ENCODE peak calls at places on chromosome 6, in ten cellular contexts. W is astrocyte, L is lower leg skin, T is ascending aorta, H is uterus, I is NT2/D1, B is SJSA1, S is heart left ventricle, Y is lower lobe of right lung, J is astrocyte of the spinal cord. M is an unnamed sample.

GRCh38 chr6:96014846-96015245 is 928 bp upstream of the FUT9 start:
- DNase-seq in W (no peak), I (no peak), S (no peak), H (no peak), Y (no peak), L (no peak), T (no peak), B (no peak), J (no peak), M (no peak)

GRCh38 chr6:9520417-9521151 is 894.3 kb downstream of the TFAP2A start:
- DNase-seq in L (no peak), T (no peak), I (no peak), J (peak), B (peak), W (peak), S (no peak), H (no peak), Y (no peak), M (peak)

GRCh38 chr6:100382767-100383195 is 81.9 kb downstream of the SIM1 start:
- DNase-seq in J (peak), W (peak), T (no peak), S (no peak), L (no peak), H (no peak), Y (no peak), I (no peak), B (no peak), M (no peak)

GRCh38 chr6:145336119-145336518 is 399.2 kb downstream of the EPM2A start:
- DNase-seq in H (no peak), T (no peak), B (no peak), L (no peak), Y (no peak), S (no peak), J (no peak), W (no peak), I (no peak), M (no peak)

GRCh38 chr6:142444388-142444787 is 142.6 kb downstream of the ADGRG6 start:
- DNase-seq in T (no peak), L (no peak), S (no peak), I (no peak), J (no peak), W (peak), Y (no peak), B (no peak), H (no peak), M (no peak)

GRCh38 chr6:168264593-168265335 is 54.8 kb downstream of the DACT2 start:
- DNase-seq in T (no peak), J (no peak), S (no peak), L (peak), B (no peak), H (no peak), W (no peak), I (no peak), Y (no peak), M (peak)

GRCh38 chr6:162644153-162644552 is 83.4 kb downstream of the PRKN start:
- DNase-seq in S (no peak), I (no peak), T (no peak), W (no peak), H (no peak), B (no peak), L (no peak), J (no peak), Y (no peak), M (no peak)

GRCh38 chr6:170152989-170153388 is 137.9 kb downstream of the DLL1 start:
- DNase-seq in I (peak), T (no peak), B (no peak), J (peak), Y (peak), W (peak), L (peak), H (no peak), S (no peak), M (peak)

DNA sequence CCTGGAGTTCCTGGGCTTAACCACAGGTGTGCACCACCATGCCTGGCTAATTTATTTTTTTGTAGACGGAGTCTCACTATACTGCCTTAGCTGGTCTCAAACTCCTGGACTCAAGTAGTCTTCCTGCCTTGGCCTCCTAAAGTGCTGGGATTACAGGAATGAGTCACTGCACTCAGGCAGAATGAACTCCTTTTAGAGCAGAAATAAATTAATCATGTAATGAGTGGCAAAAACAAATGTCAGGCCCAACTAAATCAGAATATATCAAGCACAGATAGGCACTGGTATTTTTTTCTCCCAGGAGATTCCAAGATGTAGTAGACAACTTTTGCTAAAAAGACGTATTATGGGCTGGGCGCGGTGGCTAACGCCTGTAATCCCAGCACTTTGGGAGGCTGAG is 2.6 kb downstream of the RPS10 start:
- DNase-seq in B (no peak), T (no peak), S (no peak), I (no peak), Y (no peak), J (no peak), W (peak), L (no peak), H (no peak), M (peak)
- H3K4me3 ChIP-seq in B (no peak), T (no peak), S (no peak), I (no peak), Y (no peak), J (no peak), W (no peak), L (no peak), H (no peak), M (no peak)

GRCh38 chr6:136987526-136987925 is 57.2 kb downstream of the IL20RA start:
- DNase-seq in J (no peak), S (no peak), T (no peak), H (no peak), I (no peak), W (no peak), B (no peak), Y (no peak), L (no peak), M (peak)

GRCh38 chr6:136992113-136992512 is 52.7 kb downstream of the IL20RA start:
- DNase-seq in B (no peak), H (no peak), J (no peak), I (no peak), T (no peak), L (no peak), S (no peak), W (no peak), Y (no peak), M (no peak)

GRCh38 chr6:136991614-136992013 is 53.2 kb downstream of the IL20RA start:
- DNase-seq in T (no peak), B (no peak), W (no peak), L (no peak), S (no peak), H (no peak), Y (no peak), I (no peak), J (no peak), M (no peak)

GRCh38 chr6:136990754-136991153 is 54.0 kb downstream of the IL20RA start:
- DNase-seq in S (no peak), I (no peak), L (no peak), H (no peak), Y (no peak), T (no peak), W (no peak), B (no peak), J (no peak), M (no peak)

DNA sequence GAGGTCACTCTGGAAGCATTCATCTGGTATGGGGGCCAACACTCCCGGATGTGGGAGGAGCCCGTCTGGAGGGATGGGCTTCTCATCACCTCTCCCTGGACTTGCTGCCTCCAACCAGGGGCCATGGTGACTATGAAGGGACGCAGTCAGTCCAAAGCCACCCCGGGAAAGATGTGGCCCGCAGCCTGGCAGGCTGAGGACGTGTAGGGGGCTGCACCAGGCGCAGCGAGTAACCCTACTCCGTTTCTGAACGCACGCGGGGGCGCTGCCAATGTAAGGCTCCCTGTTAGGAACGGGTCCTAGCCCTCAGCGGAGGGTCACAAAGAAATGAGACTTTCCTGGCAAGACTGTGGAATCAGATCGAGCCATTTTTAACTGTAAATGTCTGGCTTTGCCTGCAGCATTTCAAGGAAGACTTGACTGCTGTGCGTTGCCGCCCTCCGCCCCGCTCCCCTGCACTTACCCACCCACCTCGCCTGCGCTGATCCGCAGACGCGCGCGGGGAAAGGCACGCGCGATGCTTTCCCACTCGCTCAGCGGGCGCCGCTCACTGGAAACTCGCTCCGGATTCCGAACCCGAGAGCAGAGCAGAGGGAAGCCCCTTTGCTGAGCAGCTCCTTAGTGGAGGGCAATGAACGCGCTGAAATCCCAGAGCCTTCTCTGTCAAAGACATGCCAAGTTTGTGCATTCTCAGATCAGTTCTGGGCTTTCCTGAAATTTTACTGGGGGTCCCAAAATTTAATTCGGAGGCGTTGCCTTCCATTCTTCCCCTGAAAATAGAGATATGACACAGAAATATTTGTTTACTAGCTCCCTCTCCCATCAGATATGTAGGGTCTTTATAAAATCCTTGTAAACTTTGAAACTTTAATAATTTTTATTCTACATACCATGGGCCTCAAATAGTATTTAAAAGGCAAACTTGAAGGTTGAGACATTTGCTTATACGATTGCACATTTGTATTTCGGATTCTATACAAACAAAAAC is 54.9 kb downstream of the IL20RA start:
- DNase-seq in S (peak), H (peak), L (no peak), B (no peak), Y (no peak), W (no peak), J (no peak), T (no peak), I (no peak), M (no peak)
- H3K4me3 ChIP-seq in S (peak), H (peak), L (peak), B (no peak), Y (peak), W (peak), J (peak), T (peak), I (peak), M (peak)

GRCh38 chr6:43091020-43091419 is 14.9 kb downstream of the PTK7 start:
- DNase-seq in T (no peak), I (no peak), Y (no peak), J (no peak), S (no peak), W (no peak), B (no peak), H (no peak), L (no peak), M (no peak)
- H3K4me3 ChIP-seq in T (no peak), I (no peak), Y (no peak), J (no peak), S (no peak), W (no peak), B (no peak), H (no peak), L (no peak), M (no peak)

DNA sequence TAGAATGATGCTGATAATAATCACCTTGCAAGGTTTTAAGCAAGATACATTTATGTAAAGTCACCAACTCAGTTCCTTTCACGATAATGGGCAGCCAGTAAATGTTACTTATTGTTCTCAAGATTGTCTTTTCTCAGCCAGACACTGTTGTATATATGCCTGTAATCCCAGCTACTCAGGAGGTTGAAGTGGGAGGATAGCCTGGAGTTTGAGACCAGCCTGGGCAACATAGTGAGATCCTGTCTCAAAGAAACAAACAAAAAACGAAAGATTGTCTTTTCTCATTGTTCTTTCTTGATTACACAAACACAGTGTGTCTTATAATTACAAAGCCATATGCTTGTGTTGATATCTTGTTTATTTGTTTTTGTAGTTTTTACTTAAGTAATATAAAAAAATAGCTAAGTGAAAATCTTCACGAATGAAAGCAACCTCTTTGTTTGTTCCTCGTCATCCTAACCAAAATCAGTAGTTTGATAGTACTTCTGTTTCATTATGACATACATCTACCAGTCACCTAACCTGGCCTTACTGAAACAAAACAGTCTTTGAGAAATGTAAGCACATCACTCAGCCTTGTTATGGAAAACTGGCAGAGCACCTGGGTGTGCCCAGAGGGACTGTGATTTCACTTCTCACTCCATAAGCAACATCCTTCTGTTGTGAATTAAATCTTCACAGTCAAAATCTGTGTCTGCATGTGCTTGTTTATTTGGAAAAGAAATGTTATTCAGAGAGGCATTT is 436.2 kb upstream of the SOX4 start:
- DNase-seq in I (no peak), B (no peak), H (no peak), S (no peak), L (no peak), J (no peak), Y (no peak), W (no peak), T (no peak), M (peak)
- H3K4me3 ChIP-seq in I (no peak), B (no peak), H (no peak), S (no peak), L (no peak), J (no peak), Y (no peak), W (no peak), T (no peak), M (no peak)

DNA sequence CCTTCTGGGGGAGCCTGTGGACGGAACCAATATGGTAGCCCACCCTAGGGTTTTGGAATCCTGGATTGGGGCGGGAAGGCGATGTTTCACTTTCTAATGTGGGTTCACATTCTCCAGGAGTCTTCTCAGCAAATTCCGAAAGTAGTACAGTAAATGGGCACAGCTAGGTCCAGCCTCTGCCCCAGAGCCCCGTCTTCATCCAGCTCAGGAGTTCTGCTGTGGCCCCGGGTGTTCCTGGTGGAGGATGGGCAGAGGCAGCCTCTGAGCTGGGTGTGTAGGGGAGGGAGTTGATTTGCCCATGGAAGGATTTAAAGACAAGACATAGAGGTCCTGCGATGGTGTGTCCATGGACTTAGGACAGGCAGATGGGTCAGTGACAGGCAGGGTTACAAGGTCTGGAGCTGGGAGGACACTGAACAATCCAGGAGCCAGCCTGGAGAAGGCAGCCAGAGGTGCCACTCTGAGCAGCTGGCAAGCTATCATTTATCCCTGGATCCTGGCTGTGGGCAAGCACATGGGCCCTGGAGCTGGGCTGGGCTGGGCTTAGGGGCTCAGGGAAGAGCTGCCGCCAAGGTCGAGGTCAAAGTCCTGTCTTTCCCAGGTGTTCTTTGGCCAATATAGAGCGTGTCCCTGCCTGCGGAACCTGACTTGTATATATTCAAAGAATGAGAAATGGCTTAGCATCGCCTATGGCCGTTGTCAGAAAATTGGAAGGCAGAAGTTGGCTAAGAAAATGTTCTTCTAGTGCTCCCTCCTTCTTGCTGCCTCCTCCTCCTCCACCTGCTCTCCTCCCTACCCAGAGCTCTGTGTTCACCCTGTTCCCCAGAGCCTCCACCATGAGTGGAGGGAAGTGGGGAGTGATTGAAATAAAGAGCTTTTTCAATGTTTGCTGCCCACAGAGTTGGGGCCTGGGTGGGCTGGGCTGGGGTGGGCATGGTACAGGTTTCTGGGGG is 6.7 kb downstream of the CLPSL1 start:
- DNase-seq in B (no peak), S (no peak), Y (no peak), I (no peak), H (no peak), L (no peak), W (no peak), J (no peak), T (no peak), M (no peak)
- H3K4me3 ChIP-seq in B (no peak), S (no peak), Y (no peak), I (no peak), H (no peak), L (no peak), W (no peak), J (no peak), T (no peak), M (no peak)

GRCh38 chr6:26472549-26473245 is 14.9 kb downstream of the BTN2A1 start:
- DNase-seq in H (no peak), W (no peak), S (no peak), J (no peak), B (no peak), T (no peak), I (no peak), L (no peak), Y (no peak), M (no peak)

GRCh38 chr6:26471970-26472369 is 14.2 kb downstream of the BTN2A1 start:
- DNase-seq in B (no peak), L (no peak), Y (no peak), W (no peak), J (no peak), H (no peak), I (no peak), T (no peak), S (no peak), M (no peak)

GRCh38 chr6:26473758-26474438 is 16.1 kb downstream of the BTN2A1 start:
- DNase-seq in I (no peak), W (peak), L (peak), H (peak), Y (peak), J (peak), B (peak), S (peak), T (peak), M (peak)

GRCh38 chr6:26474439-26474881 is 16.7 kb downstream of the BTN2A1 start:
- DNase-seq in S (no peak), B (no peak), H (no peak), W (no peak), I (no peak), Y (no peak), L (no peak), J (no peak), T (no peak), M (no peak)

DNA sequence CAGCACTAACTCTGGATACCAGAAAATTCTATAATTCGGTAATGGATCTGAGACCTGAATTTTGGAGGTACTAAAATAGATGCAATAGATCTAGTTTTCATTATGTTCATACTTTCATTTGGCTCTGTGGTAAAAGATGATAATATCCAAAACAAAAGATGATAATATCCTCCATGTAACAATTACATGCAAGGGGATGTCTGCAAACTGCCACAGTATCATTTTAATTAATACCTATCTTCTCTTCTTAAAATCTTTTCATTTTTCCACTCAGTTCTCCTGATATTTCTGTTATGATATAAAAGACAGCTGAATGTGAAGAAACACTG is 15.6 kb downstream of the BTN2A1 start:
- DNase-seq in L (no peak), H (no peak), S (no peak), J (no peak), T (no peak), I (no peak), W (no peak), B (no peak), Y (no peak), M (no peak)
- H3K4me3 ChIP-seq in L (no peak), H (peak), S (peak), J (peak), T (peak), I (no peak), W (peak), B (peak), Y (peak), M (peak)

GRCh38 chr6:159989882-159990480 is 21.1 kb downstream of the IGF2R start:
- DNase-seq in S (no peak), I (no peak), H (no peak), Y (no peak), J (peak), L (no peak), B (no peak), W (peak), T (no peak), M (peak)

GRCh38 chr6:159985296-159985940 is 16.5 kb downstream of the IGF2R start:
- DNase-seq in J (no peak), I (no peak), T (no peak), Y (no peak), B (no peak), L (no peak), W (no peak), S (no peak), H (no peak), M (no peak)

GRCh38 chr6:159992366-159992765 is 23.5 kb downstream of the IGF2R start:
- DNase-seq in H (no peak), W (no peak), Y (no peak), B (no peak), S (no peak), I (no peak), J (no peak), T (no peak), L (no peak), M (no peak)

GRCh38 chr6:159989471-159989870 is 20.6 kb downstream of the IGF2R start:
- DNase-seq in W (no peak), L (no peak), T (no peak), S (no peak), I (no peak), J (no peak), B (no peak), H (no peak), Y (no peak), M (no peak)

DNA sequence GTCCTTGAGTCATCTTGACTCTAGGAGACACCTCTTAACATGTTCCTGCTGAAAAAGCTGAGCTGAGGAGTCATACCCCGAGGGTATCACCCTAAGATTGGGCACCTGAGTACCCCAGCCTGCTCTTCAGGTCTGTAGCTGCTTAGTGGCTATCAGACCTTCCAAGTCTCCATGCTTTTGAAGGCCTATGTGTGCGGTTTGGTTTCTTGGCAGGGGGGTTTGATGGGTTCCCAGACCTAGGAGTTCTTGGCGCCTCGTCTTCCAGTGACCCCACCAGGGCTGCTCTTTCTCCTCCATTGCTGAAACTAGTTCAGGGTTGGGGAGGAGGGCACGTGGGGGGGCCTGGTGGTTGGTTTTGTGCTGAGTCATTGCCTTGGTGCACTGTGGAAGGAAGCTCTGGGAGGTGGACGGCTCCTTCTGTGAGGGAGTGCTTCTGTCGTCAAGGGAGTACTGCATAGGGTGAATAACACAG is 20.1 kb downstream of the IGF2R start:
- DNase-seq in W (peak), Y (no peak), H (no peak), I (no peak), S (no peak), T (no peak), L (no peak), J (peak), B (peak), M (peak)
- H3K4me3 ChIP-seq in W (no peak), Y (no peak), H (no peak), I (no peak), S (no peak), T (no peak), L (no peak), J (no peak), B (no peak), M (no peak)

M was measured in epithelial cell of esophagus.